ENCODE peak calls at places on chromosomes 12 and 14, in nine cellular contexts. S, L, U, X, P, J, F, A and Q are unnamed samples.

GRCh38 chr12:116864371-116865160 is 16.7 kb downstream of the HRK start:
- DNase-seq in S (no peak), L (no peak), U (no peak), X (peak), P (no peak), J (no peak), F (peak), A (no peak), Q (no peak)

GRCh38 chr12:65740506-65740872 is 83.8 kb upstream of the HMGA2 start:
- DNase-seq in S (no peak), L (no peak), U (no peak), X (no peak), P (no peak), J (no peak), F (no peak), A (no peak), Q (no peak)

GRCh38 chr12:96224219-96224615 is 30.0 kb downstream of the ELK3 start:
- DNase-seq in S (no peak), L (no peak), U (no peak), X (no peak), P (no peak), J (no peak), F (no peak), A (no peak), Q (no peak)

GRCh38 chr12:118455327-118455726 is 79.0 kb downstream of the SUDS3 start:
- DNase-seq in S (no peak), L (no peak), U (no peak), X (peak), P (no peak), J (no peak), F (no peak), A (no peak), Q (no peak)

GRCh38 chr12:113591480-113591971 is 119.9 kb upstream of the LHX5 start:
- DNase-seq in S (no peak), L (no peak), U (no peak), X (no peak), P (peak), J (peak), F (no peak), A (no peak), Q (peak)

GRCh38 chr14:47154276-47154797 is 502.8 kb upstream of the RPL10L start:
- DNase-seq in S (no peak), L (no peak), U (no peak), X (no peak), P (no peak), J (no peak), F (no peak), A (no peak), Q (no peak)

GRCh38 chr12:20443792-20444191 is 75.5 kb downstream of the PDE3A start:
- DNase-seq in S (no peak), L (no peak), U (no peak), X (no peak), P (peak), J (no peak), F (no peak), A (no peak), Q (no peak)

GRCh38 chr12:14257734-14258467 is 107.6 kb upstream of the ATF7IP start:
- DNase-seq in S (peak), L (peak), U (peak), X (peak), P (peak), J (peak), F (peak), A (peak), Q (peak)

GRCh38 chr12:5456025-5456424 is 24.1 kb downstream of the NTF3 start:
- DNase-seq in S (no peak), L (no peak), U (no peak), X (no peak), P (no peak), J (no peak), F (no peak), A (no peak), Q (no peak)

GRCh38 chr12:96195845-96196451 is 1.8 kb downstream of the ELK3 start:
- DNase-seq in S (no peak), L (peak), U (no peak), X (peak), P (no peak), J (no peak), F (peak), A (no peak), Q (no peak)

GRCh38 chr12:55619352-55620138 is 17.1 kb upstream of the OR10P1 start:
- DNase-seq in S (peak), L (peak), U (peak), X (peak), P (peak), J (peak), F (peak), A (peak), Q (peak)

GRCh38 chr12:28415755-28416154 is 225.5 kb downstream of the CCDC91 start:
- DNase-seq in S (no peak), L (no peak), U (no peak), X (peak), P (no peak), J (no peak), F (peak), A (no peak), Q (no peak)

GRCh38 chr14:51783765-51784164 is 76.6 kb upstream of the GNG2 start:
- DNase-seq in S (no peak), L (no peak), U (no peak), X (peak), P (no peak), J (no peak), F (peak), A (no peak), Q (no peak)

GRCh38 chr12:117032593-117033381 is 66.4 kb downstream of the TESC start:
- DNase-seq in S (no peak), L (no peak), U (no peak), X (no peak), P (peak), J (no peak), F (no peak), A (no peak), Q (no peak)

GRCh38 chr12:18057051-18057450 is 32.9 kb downstream of the RERGL start:
- DNase-seq in S (no peak), L (no peak), U (no peak), X (no peak), P (no peak), J (no peak), F (no peak), A (no peak), Q (no peak)

GRCh38 chr14:62743569-62743968 is 301.7 kb downstream of the KCNH5 start:
- DNase-seq in S (no peak), L (no peak), U (no peak), X (no peak), P (no peak), J (peak), F (no peak), A (no peak), Q (no peak)

GRCh38 chr14:92633724-92634123 is 114.7 kb downstream of the LGMN start:
- DNase-seq in S (no peak), L (no peak), U (no peak), X (no peak), P (no peak), J (no peak), F (peak), A (no peak), Q (no peak)

GRCh38 chr12:45989857-45990467 is 412 bp downstream of the SCAF11 start:
- DNase-seq in S (peak), L (peak), U (peak), X (peak), P (peak), J (peak), F (no peak), A (no peak), Q (no peak)

GRCh38 chr12:44961887-44962286 is 85.8 kb upstream of the NELL2 start:
- DNase-seq in S (no peak), L (no peak), U (no peak), X (no peak), P (no peak), J (no peak), F (no peak), A (no peak), Q (no peak)

GRCh38 chr14:104138098-104138890 is at the start of gene KIF26A:
- DNase-seq in S (no peak), L (no peak), U (no peak), X (peak), P (peak), J (peak), F (no peak), A (peak), Q (peak)

GRCh38 chr14:94682736-94683135 is 70.5 kb downstream of the SERPINA3 start:
- DNase-seq in S (no peak), L (no peak), U (no peak), X (no peak), P (no peak), J (no peak), F (no peak), A (no peak), Q (no peak)

GRCh38 chr14:20468773-20469241 is 399 bp upstream of the PNP start:
- DNase-seq in S (no peak), L (no peak), U (peak), X (no peak), P (no peak), J (no peak), F (no peak), A (no peak), Q (no peak)